ENCODE peak calls at places on chromosomes 11 and 22, in nine cellular contexts. J, D, W, F, U, Y, S, M and N are unnamed samples.

GRCh38 chr11:103631841-103632240 is 404.6 kb upstream of the DDI1 start:
- DNase-seq in J (no peak), D (no peak), W (no peak), F (no peak), U (no peak), Y (no peak), S (no peak), M (no peak), N (no peak)

GRCh38 chr22:45584121-45584570 is 81.5 kb downstream of the FBLN1 start:
- DNase-seq in J (no peak), D (no peak), W (peak; percentile 62), F (no peak), U (no peak), Y (no peak), S (no peak), M (no peak), N (peak; percentile 8)

GRCh38 chr11:117604349-117604995 is 192.5 kb downstream of the DSCAML1 start:
- DNase-seq in J (no peak), D (no peak), W (peak; percentile 8), F (no peak), U (no peak), Y (peak; percentile 5), S (no peak), M (no peak), N (no peak)

GRCh38 chr22:42978453-42979103 is 36.4 kb downstream of the PACSIN2 start:
- DNase-seq in J (peak; percentile 58), D (no peak), W (peak; percentile 81), F (no peak), U (no peak), Y (no peak), S (no peak), M (peak; percentile 73), N (no peak)

GRCh38 chr11:74388678-74389327 is 9.4 kb downstream of the PGM2L1 start:
- DNase-seq in J (peak; percentile 82), D (peak; percentile 39), W (peak; percentile 41), F (no peak), U (peak; percentile 38), Y (peak; percentile 66), S (peak; percentile 67), M (peak; percentile 66), N (no peak)

GRCh38 chr11:32426192-32426591 is 9.1 kb downstream of the WT1 start:
- DNase-seq in J (no peak), D (no peak), W (no peak), F (no peak), U (no peak), Y (no peak), S (no peak), M (no peak), N (no peak)

GRCh38 chr11:119843760-119844330 is 114.8 kb upstream of the NECTIN1 start:
- DNase-seq in J (peak; percentile 26), D (no peak), W (peak; percentile 10), F (no peak), U (no peak), Y (no peak), S (no peak), M (no peak), N (no peak)

GRCh38 chr11:68081691-68082090 is 39.5 kb downstream of the CHKA start:
- DNase-seq in J (no peak), D (no peak), W (peak; percentile 50), F (no peak), U (no peak), Y (no peak), S (no peak), M (no peak), N (no peak)

GRCh38 chr11:126914941-126915340 is 85.6 kb downstream of the KIRREL3 start:
- DNase-seq in J (no peak), D (no peak), W (peak; percentile 80), F (no peak), U (no peak), Y (peak; percentile 17), S (no peak), M (peak; percentile 54), N (no peak)

GRCh38 chr11:2929511-2929879 is 275 bp upstream of the PHLDA2 start:
- DNase-seq in J (no peak), D (peak; percentile 51), W (peak; percentile 77), F (peak; percentile 88), U (no peak), Y (peak; percentile 89), S (no peak), M (peak; percentile 76), N (peak; percentile 66)

GRCh38 chr11:2927851-2928604 is 1.2 kb downstream of the PHLDA2 start:
- DNase-seq in J (no peak), D (peak; percentile 19), W (peak; percentile 48), F (peak; percentile 63), U (no peak), Y (peak; percentile 58), S (no peak), M (peak; percentile 38), N (peak; percentile 47)

GRCh38 chr11:2927493-2927800 is 1.8 kb downstream of the PHLDA2 start:
- DNase-seq in J (no peak), D (no peak), W (no peak), F (no peak), U (no peak), Y (no peak), S (no peak), M (no peak), N (peak; percentile 13)

GRCh38 chr11:2929880-2930704 is 872 bp upstream of the PHLDA2 start:
- DNase-seq in J (peak; percentile 74), D (peak; percentile 38), W (peak; percentile 53), F (peak; percentile 82), U (no peak), Y (peak; percentile 85), S (no peak), M (peak; percentile 33), N (peak; percentile 65)

GRCh38 chr11:2928605-2929510 is at the start of gene PHLDA2:
- DNase-seq in J (peak; percentile 61), D (peak; percentile 54), W (peak; percentile 87), F (peak; percentile 86), U (peak; percentile 50), Y (peak; percentile 81), S (no peak), M (peak; percentile 73), N (peak; percentile 61)
- H3K27ac ChIP-seq in J (no peak within 1 kb of the TSS), D (no peak within 1 kb of the TSS), W (peak within 1 kb of the TSS; percentile 94), F (peak within 1 kb of the TSS; percentile 62), U (no peak within 1 kb of the TSS), Y (peak within 1 kb of the TSS; percentile 82), S (peak within 1 kb of the TSS; percentile 29), M (no peak within 1 kb of the TSS), N (no peak within 1 kb of the TSS)

GRCh38 chr11:116473236-116473769 is 299.5 kb downstream of the BUD13 start:
- DNase-seq in J (no peak), D (no peak), W (no peak), F (no peak), U (no peak), Y (no peak), S (no peak), M (no peak), N (no peak)

GRCh38 chr11:116471608-116472007 is 301.2 kb downstream of the BUD13 start:
- DNase-seq in J (peak; percentile 75), D (no peak), W (peak; percentile 65), F (no peak), U (no peak), Y (no peak), S (no peak), M (peak; percentile 36), N (no peak)

GRCh38 chr11:116478205-116478604 is 294.6 kb downstream of the BUD13 start:
- DNase-seq in J (no peak), D (no peak), W (no peak), F (no peak), U (no peak), Y (no peak), S (no peak), M (no peak), N (no peak)

GRCh38 chr11:116472661-116473060 is 300.1 kb downstream of the BUD13 start:
- DNase-seq in J (no peak), D (no peak), W (no peak), F (no peak), U (no peak), Y (no peak), S (no peak), M (no peak), N (no peak)

DNA sequence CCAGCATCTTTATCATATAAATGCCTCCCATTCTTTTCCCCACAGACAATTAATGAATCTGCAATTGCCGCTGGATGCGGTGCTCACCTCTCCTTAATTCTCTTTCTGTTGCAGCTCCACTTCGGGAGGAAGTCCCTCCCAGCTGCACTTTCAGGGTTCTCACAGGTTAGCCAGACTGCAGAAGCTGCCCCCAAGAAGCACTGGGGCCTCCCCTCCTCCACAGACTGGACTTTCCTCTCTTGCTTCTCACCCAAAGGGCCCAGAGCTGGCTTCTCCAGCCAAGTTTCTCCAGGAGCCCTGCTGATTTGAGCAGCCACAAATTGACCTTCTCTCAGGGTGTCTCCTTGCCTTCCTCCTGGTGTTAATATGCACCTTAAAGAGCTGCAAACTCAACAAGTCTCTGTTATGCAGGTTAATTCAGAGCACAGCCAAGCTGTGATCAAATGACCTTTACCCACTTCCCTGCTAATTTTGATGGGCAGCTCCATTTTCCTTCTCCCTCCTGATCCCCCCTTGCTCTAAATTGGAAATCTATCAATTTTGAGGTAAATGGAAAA is 298.9 kb downstream of the BUD13 start:
- DNase-seq in J (no peak), D (no peak), W (no peak), F (no peak), U (no peak), Y (no peak), S (no peak), M (no peak), N (no peak)
- H3K27ac ChIP-seq in J (no peak overlapping the region), D (no peak overlapping the region), W (no peak overlapping the region), F (no peak overlapping the region), U (no peak overlapping the region), Y (no peak overlapping the region), S (no peak overlapping the region), M (peak overlapping the region; percentile 12), N (no peak overlapping the region)

GRCh38 chr22:37288521-37288920 is 6.2 kb downstream of the CYTH4 start:
- DNase-seq in J (no peak), D (no peak), W (no peak), F (no peak), U (no peak), Y (no peak), S (no peak), M (no peak), N (no peak)

GRCh38 chr22:37287550-37287951 is 5.2 kb downstream of the CYTH4 start:
- DNase-seq in J (no peak), D (no peak), W (no peak), F (no peak), U (no peak), Y (no peak), S (no peak), M (no peak), N (no peak)

GRCh38 chr22:37291559-37292298 is 9.4 kb downstream of the CYTH4 start:
- DNase-seq in J (no peak), D (no peak), W (no peak), F (no peak), U (no peak), Y (no peak), S (no peak), M (no peak), N (no peak)

GRCh38 chr22:37290737-37291136 is 8.4 kb downstream of the CYTH4 start:
- DNase-seq in J (no peak), D (peak; percentile 68), W (peak; percentile 44), F (no peak), U (no peak), Y (no peak), S (no peak), M (no peak), N (no peak)

GRCh38 chr22:37289156-37289735 is 6.9 kb downstream of the CYTH4 start:
- DNase-seq in J (no peak), D (no peak), W (no peak), F (no peak), U (no peak), Y (no peak), S (no peak), M (no peak), N (no peak)
- H3K27ac ChIP-seq in J (no peak overlapping the region), D (no peak overlapping the region), W (no peak overlapping the region), F (no peak overlapping the region), U (no peak overlapping the region), Y (no peak overlapping the region), S (no peak overlapping the region), M (no peak overlapping the region), N (no peak overlapping the region)

GRCh38 chr11:76667271-76667818 is 3.2 kb downstream of the LRRC32 start:
- DNase-seq in J (no peak), D (peak; percentile 21), W (no peak), F (peak; percentile 27), U (no peak), Y (no peak), S (no peak), M (no peak), N (no peak)
- H3K27ac ChIP-seq in J (no peak overlapping the region), D (peak overlapping the region; percentile 74), W (peak overlapping the region; percentile 21), F (no peak overlapping the region), U (no peak overlapping the region), Y (no peak overlapping the region), S (peak overlapping the region; percentile 63), M (peak overlapping the region; percentile 48), N (peak overlapping the region; percentile 50)